ENCODE peak calls at places on chromosome 12, in nine cellular contexts. Y, E, T, X, G, O, P, D and H are unnamed samples.

GRCh38 chr12:90027041-90027440 is 318.4 kb upstream of the ATP2B1 start:
- DNase-seq in P (no peak), E (no peak), Y (no peak), O (no peak), G (no peak), D (no peak), X (no peak), T (no peak), H (no peak)

GRCh38 chr12:42141981-42142606 is 2.6 kb downstream of the GXYLT1 start:
- DNase-seq in D (no peak), T (no peak), P (peak; percentile 64), X (no peak), O (no peak), G (no peak), E (no peak), Y (no peak), H (no peak)

GRCh38 chr12:111410229-111411186 is 4.8 kb downstream of the SH2B3 start:
- DNase-seq in T (no peak), Y (no peak), X (no peak), D (no peak), P (peak; percentile 45), E (no peak), O (no peak), G (no peak), H (no peak)

GRCh38 chr12:94099191-94099983 is 49.0 kb upstream of the PLXNC1 start:
- DNase-seq in D (no peak), G (no peak), O (no peak), E (no peak), P (peak; percentile 42), X (no peak), T (no peak), Y (no peak), H (no peak)

GRCh38 chr12:124767075-124767821 is 96.4 kb downstream of the SCARB1 start:
- DNase-seq in T (peak; percentile 83), G (peak; percentile 75), P (peak; percentile 89), D (peak; percentile 84), X (no peak), Y (peak; percentile 83), E (peak; percentile 86), O (peak; percentile 80), H (peak; percentile 90)

GRCh38 chr12:52022841-52023181 is 16.1 kb downstream of the TAMALIN start:
- DNase-seq in T (peak; percentile 64), D (peak; percentile 83), O (no peak), G (no peak), X (no peak), P (no peak), E (peak; percentile 23), Y (peak; percentile 43), H (no peak)

GRCh38 chr12:54040148-54040494 is 7.3 kb downstream of the HOXC5 start:
- DNase-seq in Y (no peak), X (no peak), O (no peak), T (no peak), G (no peak), E (no peak), D (peak; percentile 57), P (no peak), H (no peak)

GRCh38 chr12:128190614-128191013 is 76.4 kb upstream of the TMEM132C start:
- DNase-seq in T (no peak), E (no peak), X (no peak), Y (no peak), P (no peak), D (no peak), O (no peak), G (no peak), H (no peak)

GRCh38 chr12:52310622-52311281 is 10.4 kb downstream of the KRT83 start:
- DNase-seq in O (no peak), E (no peak), X (no peak), T (no peak), P (no peak), D (peak; percentile 26), Y (no peak), G (no peak), H (no peak)

GRCh38 chr12:27057543-27057942 is 24.8 kb downstream of the C12orf71 start:
- DNase-seq in G (no peak), P (no peak), T (no peak), E (no peak), D (no peak), Y (no peak), O (no peak), X (no peak), H (no peak)

GRCh38 chr12:2290091-2290490 is 237.3 kb downstream of the CACNA1C start:
- DNase-seq in E (no peak), G (no peak), X (no peak), D (no peak), Y (no peak), T (no peak), O (no peak), P (no peak), H (no peak)

GRCh38 chr12:31306871-31307270 is 19.1 kb downstream of the SINHCAF start:
- DNase-seq in Y (no peak), T (no peak), X (no peak), O (no peak), P (no peak), G (no peak), E (no peak), D (no peak), H (no peak)

GRCh38 chr12:6765048-6765633 is 1.0 kb upstream of the PTMS start:
- DNase-seq in T (no peak), P (no peak), E (no peak), D (peak; percentile 46), O (no peak), G (no peak), Y (no peak), X (no peak), H (no peak)

GRCh38 chr12:1776139-1776975 is 44.0 kb upstream of the LRTM2 start:
- DNase-seq in D (peak; percentile 48), P (peak; percentile 68), X (no peak), T (no peak), G (no peak), O (no peak), Y (no peak), E (no peak), H (no peak)

GRCh38 chr12:80778005-80778541 is 61.4 kb downstream of the MYF5 start:
- DNase-seq in D (peak; percentile 55), Y (no peak), G (peak; percentile 15), X (peak; percentile 57), O (peak; percentile 58), E (peak; percentile 32), T (peak; percentile 39), P (peak; percentile 71), H (peak; percentile 63)

GRCh38 chr12:4438834-4439596 is 6.6 kb downstream of the FGF6 start:
- DNase-seq in O (no peak), G (no peak), X (no peak), T (no peak), E (no peak), P (peak; percentile 94), D (no peak), Y (no peak), H (no peak)

GRCh38 chr12:9378430-9378835 is 170.2 kb upstream of the PZP start:
- DNase-seq in Y (no peak), O (no peak), P (peak; percentile 28), E (no peak), D (peak; percentile 44), G (no peak), X (no peak), T (no peak), H (no peak)
- TF ChIP-seq CTCF in Y (no peak), O (peak; percentile 16), P (peak; percentile 27), E (no peak), D (peak; percentile 22), G (no peak), X (no peak), T (no peak), H (no peak)

GRCh38 chr12:57940915-57941164 is 527 bp upstream of the ATP23 start:
- DNase-seq in O (no peak), D (no peak), P (no peak), T (peak; percentile 11), Y (no peak), E (no peak), X (no peak), G (no peak), H (no peak)

GRCh38 chr12:57940052-57940914 is 1.1 kb upstream of the ATP23 start:
- DNase-seq in X (no peak), P (peak; percentile 44), E (no peak), T (no peak), Y (no peak), O (no peak), G (no peak), D (no peak), H (no peak)

GRCh38 chr12:57939291-57939690 is 2.1 kb upstream of the ATP23 start:
- DNase-seq in E (no peak), T (no peak), X (no peak), O (no peak), D (no peak), P (peak; percentile 91), Y (no peak), G (no peak), H (no peak)

GRCh38 chr12:57943438-57944080 is 2.2 kb downstream of the ATP23 start:
- DNase-seq in P (no peak), T (no peak), O (no peak), X (no peak), G (no peak), D (no peak), E (no peak), Y (no peak), H (no peak)

GRCh38 chr12:57941165-57941894 is at the start of gene ATP23:
- DNase-seq in Y (peak; percentile 94), E (peak; percentile 89), D (peak; percentile 92), P (peak; percentile 99), O (peak; percentile 94), T (peak; percentile 94), G (peak; percentile 79), X (peak; percentile 92), H (peak; percentile 94)
- TF ChIP-seq POLR2A in Y (peak; percentile 87), E (peak; percentile 90), D (peak; percentile 79), P (peak; percentile 90), O (peak; percentile 98), T (peak; percentile 93), G (peak; percentile 96), X (peak; percentile 45), H (no peak)

GRCh38 chr12:46205293-46205692 is 63.5 kb downstream of the SLC38A1 start:
- DNase-seq in T (no peak), D (no peak), G (no peak), X (no peak), E (no peak), O (no peak), P (no peak), Y (no peak), H (no peak)
- TF ChIP-seq CTCF in T (no peak), D (no peak), G (no peak), X (no peak), E (no peak), O (no peak), P (no peak), Y (no peak), H (no peak)

DNA sequence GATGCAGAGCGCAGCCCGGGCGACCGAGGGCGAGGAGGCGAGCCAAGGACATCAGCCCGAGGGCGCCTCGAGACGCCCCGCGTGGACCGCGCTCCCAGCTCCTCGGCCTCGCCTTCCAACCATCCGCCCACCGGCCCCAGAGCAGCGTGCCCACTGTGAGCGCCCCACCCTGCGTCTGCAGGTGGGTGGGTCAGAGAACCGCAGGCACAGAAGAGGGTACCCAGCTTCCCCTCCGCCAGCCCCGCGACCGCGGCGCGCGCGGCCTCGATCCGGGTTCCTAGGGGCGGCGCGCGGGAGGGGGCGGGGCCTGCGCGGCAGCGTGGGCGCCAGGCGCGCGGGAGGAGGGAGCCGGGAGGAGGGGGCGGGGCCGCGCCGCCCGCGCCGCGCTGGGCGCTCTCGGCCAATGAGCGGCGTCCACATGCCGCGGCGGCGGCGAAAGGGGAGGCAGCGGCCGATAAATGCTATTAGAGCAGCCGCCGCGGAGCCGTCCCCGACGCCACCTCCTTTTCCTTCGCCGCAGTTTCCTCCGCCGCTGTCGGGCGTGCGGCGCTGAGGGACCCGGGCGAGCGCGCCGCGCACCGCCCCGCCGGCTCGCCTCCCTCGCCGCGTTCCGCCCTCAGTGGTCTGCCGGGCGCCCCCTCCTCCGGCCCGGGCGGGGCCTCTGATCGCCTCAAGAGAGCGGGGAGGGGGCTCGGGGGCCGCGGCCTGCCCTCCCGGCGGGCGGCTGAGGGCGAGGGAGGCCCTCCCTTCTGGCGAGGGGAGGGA is at the start of gene ATP2A2:
- DNase-seq in D (peak; percentile 90), E (peak; percentile 90), G (peak; percentile 80), X (peak; percentile 84), Y (peak; percentile 92), O (peak; percentile 90), T (peak; percentile 92), P (peak; percentile 96), H (peak; percentile 89)
- TF ChIP-seq POLR2A in D (peak; percentile 88), E (peak; percentile 90), G (peak; percentile 91), X (peak; percentile 48), Y (peak; percentile 76), O (peak; percentile 72), T (peak; percentile 75), P (peak; percentile 86), H (peak; percentile 27)